ENCODE peak calls at places on chromosome 9, in four cellular contexts. E is K562, J is GM12891, U is GM12878. Y is an unnamed sample.
A peak's percentile ranks its signal among the peaks of the same experiment; 100 is the strongest.

GRCh38 chr9:79477241-79477830 is 94.4 kb upstream of the TLE4 start:
- DNase-seq in E (no peak), J (no peak), U (no peak), Y (no peak)

GRCh38 chr9:124452841-124453585 is 2.8 kb downstream of the ADGRD2 start:
- DNase-seq in E (no peak), J (no peak), U (no peak), Y (no peak)

GRCh38 chr9:36721846-36722588 is 149.3 kb downstream of the MELK start:
- DNase-seq in E (no peak), J (no peak), U (no peak), Y (no peak)

GRCh38 chr9:121345070-121345469 is 25.0 kb downstream of the STOM start:
- DNase-seq in E (no peak), J (no peak), U (no peak), Y (no peak)

GRCh38 chr9:135910197-135910596 is 2.9 kb upstream of the CAMSAP1 start:
- DNase-seq in E (no peak), J (no peak), U (no peak), Y (no peak)

GRCh38 chr9:35842020-35842745 is 13.2 kb downstream of the TMEM8B start:
- DNase-seq in E (no peak), J (no peak), U (no peak), Y (no peak)

GRCh38 chr9:16058131-16058549 is 505.3 kb downstream of the CCDC171 start:
- DNase-seq in E (no peak), J (no peak), U (no peak), Y (no peak)

GRCh38 chr9:75464726-75465125 is 376.4 kb downstream of the OSTF1 start:
- DNase-seq in E (no peak), J (no peak), U (no peak), Y (no peak)

GRCh38 chr9:132571806-132572600 is 10.4 kb upstream of the BARHL1 start:
- DNase-seq in E (no peak), J (no peak), U (no peak), Y (no peak)

GRCh38 chr9:105046907-105047651 is 119.1 kb upstream of the ABCA1 start:
- DNase-seq in E (no peak), J (no peak), U (no peak), Y (no peak)

GRCh38 chr9:28916348-28916747 is 1343.1 kb upstream of the C9orf72 start:
- DNase-seq in E (no peak), J (no peak), U (no peak), Y (no peak)

GRCh38 chr9:99881769-99882168 is 24.7 kb upstream of the STX17 start:
- DNase-seq in E (no peak), J (no peak), U (no peak), Y (no peak)

GRCh38 chr9:3517377-3518048 is 8.3 kb downstream of the RFX3 start:
- DNase-seq in E (no peak), J (no peak), U (no peak), Y (no peak)

GRCh38 chr9:123761905-123762605 is 167.9 kb downstream of the DENND1A start:
- DNase-seq in E (no peak), J (no peak), U (no peak), Y (no peak)

GRCh38 chr9:98974554-98974953 is 30.8 kb downstream of the COL15A1 start:
- DNase-seq in E (no peak), J (no peak), U (no peak), Y (no peak)

GRCh38 chr9:93684806-93685553 is 108.6 kb downstream of the PHF2 start:
- DNase-seq in E (peak; percentile 27), J (no peak), U (no peak), Y (no peak)

GRCh38 chr9:23117621-23118020 is 671.0 kb downstream of the DMRTA1 start:
- DNase-seq in E (no peak), J (no peak), U (no peak), Y (no peak)

GRCh38 chr9:116842658-116843057 is 155.6 kb downstream of the TRIM32 start:
- DNase-seq in E (no peak), J (no peak), U (no peak), Y (no peak)

GRCh38 chr9:106557996-106558667 is 304.8 kb upstream of the ZNF462 start:
- DNase-seq in E (no peak), J (no peak), U (no peak), Y (no peak)

GRCh38 chr9:32928145-32928763 is 73.2 kb downstream of the APTX start:
- DNase-seq in E (peak; percentile 23), J (no peak), U (no peak), Y (peak; percentile 36)

GRCh38 chr9:116157436-116158138 is 4.0 kb downstream of the PAPPA start:
- DNase-seq in E (no peak), J (no peak), U (no peak), Y (no peak)

GRCh38 chr9:89601856-89602562 is 2.8 kb upstream of the GADD45G start:
- DNase-seq in E (no peak), J (no peak), U (no peak), Y (no peak)

GRCh38 chr9:77933019-77933418 is 98.6 kb downstream of the GNAQ start:
- DNase-seq in E (peak; percentile 47), J (no peak), U (no peak), Y (no peak)

GRCh38 chr9:126461029-126461428 is 134.4 kb downstream of the MVB12B start:
- DNase-seq in E (no peak), J (no peak), U (no peak), Y (no peak)

GRCh38 chr9:76018244-76018643 is 127.8 kb downstream of the PCSK5 start:
- DNase-seq in E (no peak), J (no peak), U (no peak), Y (no peak)

GRCh38 chr9:130328349-130328801 is 62.8 kb downstream of the HMCN2 start:
- DNase-seq in E (no peak), J (no peak), U (no peak), Y (peak; percentile 43)

GRCh38 chr9:98619788-98620187 is 88.9 kb downstream of the GABBR2 start:
- DNase-seq in E (no peak), J (no peak), U (no peak), Y (no peak)

GRCh38 chr9:96618209-96619108 is 1.2 kb downstream of the CDC14B start:
- DNase-seq in E (no peak), J (no peak), U (no peak), Y (no peak)

GRCh38 chr9:134344068-134344820 is 18.0 kb downstream of the RXRA start:
- DNase-seq in E (peak; percentile 74), J (peak; percentile 67), U (no peak), Y (no peak)

GRCh38 chr9:90451804-90452203 is 190.8 kb downstream of the DIRAS2 start:
- DNase-seq in E (no peak), J (no peak), U (no peak), Y (no peak)

GRCh38 chr9:137606734-137607138 is 1.2 kb downstream of the ARRDC1 start:
- DNase-seq in E (no peak), J (no peak), U (no peak), Y (no peak)

GRCh38 chr9:135083241-135083810 is 4.1 kb upstream of the OLFM1 start:
- DNase-seq in E (no peak), J (no peak), U (no peak), Y (no peak)

GRCh38 chr9:20558609-20559016 is 63.7 kb downstream of the MLLT3 start:
- DNase-seq in E (no peak), J (no peak), U (no peak), Y (no peak)

GRCh38 chr9:83154087-83154736 is 91.3 kb upstream of the RASEF start:
- DNase-seq in E (no peak), J (peak; percentile 1), U (peak; percentile 31), Y (no peak)

GRCh38 chr9:78707481-78707977 is 410.6 kb downstream of the PSAT1 start:
- DNase-seq in E (no peak), J (no peak), U (peak; percentile 8), Y (no peak)

GRCh38 chr9:114281421-114282103 is 41.3 kb upstream of the ORM1 start:
- DNase-seq in E (no peak), J (no peak), U (no peak), Y (no peak)

GRCh38 chr9:107932036-107932435 is 442.5 kb upstream of the KLF4 start:
- DNase-seq in E (no peak), J (no peak), U (no peak), Y (no peak)

GRCh38 chr9:93097496-93098205 is 1.6 kb downstream of the CARD19 start:
- DNase-seq in E (no peak), J (no peak), U (no peak), Y (no peak)

GRCh38 chr9:136261686-136262430 is 16.2 kb upstream of the QSOX2 start:
- DNase-seq in E (no peak), J (no peak), U (no peak), Y (no peak)

DNA sequence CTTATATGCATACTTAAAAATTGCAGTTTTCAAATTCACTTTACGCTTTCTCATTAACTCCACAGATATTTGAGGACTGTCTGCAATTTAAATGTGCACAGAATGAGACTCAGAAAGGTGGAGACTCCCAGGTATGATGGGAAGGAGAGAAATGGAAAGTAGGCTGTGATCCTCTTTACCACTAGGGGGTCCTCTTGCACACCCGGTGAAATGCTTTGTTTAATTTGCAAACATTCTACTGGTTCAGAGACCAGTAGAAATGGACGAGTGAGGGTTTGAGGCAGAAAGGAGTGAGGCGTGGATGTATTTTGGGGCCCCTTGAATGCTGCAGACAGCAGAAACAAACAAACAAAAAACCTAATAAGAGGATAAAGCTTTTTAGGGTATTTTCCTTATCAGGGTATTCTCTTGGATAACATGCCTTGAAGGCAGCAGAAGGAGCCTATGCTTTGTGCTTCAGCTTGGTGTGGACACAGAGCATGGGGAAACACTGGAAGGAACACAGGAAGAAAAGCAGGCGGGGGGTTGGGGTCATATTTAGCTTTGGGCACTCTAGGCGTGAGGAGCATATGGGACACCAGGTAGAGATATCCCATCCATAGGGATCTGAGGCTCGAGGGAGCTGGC is 410.1 kb downstream of the DMRT2 start:
- DNase-seq in E (peak; percentile 1), J (peak; percentile 14), U (peak; percentile 25), Y (no peak)
- TF ChIP-seq SPI1 in E (no peak), J (no peak), U (no peak), Y (no peak)

DNA sequence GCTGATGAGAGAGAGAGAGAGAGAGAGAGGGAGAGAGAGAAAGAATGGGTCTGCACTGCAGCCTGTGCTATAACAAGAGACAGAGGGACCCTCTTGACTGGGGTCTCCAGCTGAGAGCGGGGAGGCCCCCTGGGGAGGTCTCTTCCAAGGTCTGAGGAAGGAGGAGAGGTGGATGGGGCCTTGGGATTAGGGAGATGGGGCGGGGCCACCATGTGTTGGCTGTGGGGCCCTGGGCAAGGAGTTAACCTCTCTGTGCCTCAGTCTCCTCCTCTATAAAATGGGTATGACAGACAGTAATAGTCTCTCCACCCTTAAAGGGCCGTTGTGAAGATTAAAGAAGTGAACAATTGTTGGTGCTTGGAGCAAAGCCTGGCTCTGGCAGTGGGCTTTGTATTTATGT is 134.7 kb upstream of the IER5L start:
- DNase-seq in E (no peak), J (no peak), U (no peak), Y (no peak)
- TF ChIP-seq SPI1 in E (no peak), J (no peak), U (no peak), Y (no peak)

GRCh38 chr9:34499101-34499500 is 23.7 kb downstream of the ENHO start:
- DNase-seq in E (no peak), J (no peak), U (no peak), Y (no peak)

GRCh38 chr9:34502471-34503335 is 20.1 kb downstream of the ENHO start:
- DNase-seq in E (no peak), J (no peak), U (no peak), Y (no peak)

GRCh38 chr9:34501372-34501771 is 21.4 kb downstream of the ENHO start:
- DNase-seq in E (no peak), J (no peak), U (no peak), Y (no peak)

GRCh38 chr9:34501889-34502425 is 20.8 kb downstream of the ENHO start:
- DNase-seq in E (no peak), J (no peak), U (no peak), Y (no peak)

GRCh38 chr9:34500623-34501267 is 22.0 kb downstream of the ENHO start:
- DNase-seq in E (peak; percentile 60), J (peak; percentile 44), U (no peak), Y (peak; percentile 40)
- TF ChIP-seq SPI1 in E (no peak), J (no peak), U (no peak), Y (no peak)

GRCh38 chr9:71685988-71686387 is 82.3 kb downstream of the CEMIP2 start:
- DNase-seq in E (peak; percentile 18), J (no peak), U (no peak), Y (no peak)
- TF ChIP-seq SPI1 in E (no peak), J (no peak), U (no peak), Y (no peak)

Y was measured in HL-60.